ENCODE peak calls at places on chromosomes 3 and 15, in six cellular contexts. G is fibroblast of pulmonary artery, L is IMR-90, A is A673, O is heart left ventricle, S is left ventricle myocardium inferior. R is an unnamed sample.

GRCh38 chr3:136377499-136377898 is 127.4 kb downstream of the PCCB start:
- DNase-seq in G (no peak), L (no peak), A (peak; percentile 7), O (no peak), S (no peak), R (no peak)

GRCh38 chr15:36658321-36658720 is 78.9 kb downstream of the CDIN1 start:
- DNase-seq in G (no peak), L (peak; percentile 17), A (peak; percentile 22), O (no peak), S (no peak), R (no peak)

GRCh38 chr3:70608434-70608833 is 296.0 kb upstream of the MDFIC2 start:
- DNase-seq in G (no peak), L (no peak), A (no peak), O (no peak), S (no peak), R (no peak)

GRCh38 chr15:69734699-69735098 is 282.1 kb downstream of the RPLP1 start:
- DNase-seq in G (no peak), L (no peak), A (peak; percentile 70), O (no peak), S (no peak), R (no peak)

GRCh38 chr3:16181361-16181760 is 6.9 kb downstream of the GALNT15 start:
- DNase-seq in G (no peak), L (peak; percentile 62), A (no peak), O (peak; percentile 52), S (peak; percentile 50), R (no peak)

GRCh38 chr3:79236488-79236887 is 531.3 kb downstream of the ROBO1 start:
- DNase-seq in G (no peak), L (peak; percentile 32), A (no peak), O (no peak), S (no peak), R (no peak)

GRCh38 chr15:60047701-60048100 is 43.6 kb downstream of the FOXB1 start:
- DNase-seq in G (peak; percentile 31), L (no peak), A (no peak), O (no peak), S (no peak), R (no peak)

GRCh38 chr3:181040030-181040429 is 50.5 kb upstream of the DNAJC19 start:
- DNase-seq in G (no peak), L (no peak), A (no peak), O (no peak), S (no peak), R (no peak)

GRCh38 chr3:14242490-14243311 is 64.1 kb downstream of the LSM3 start:
- DNase-seq in G (no peak), L (no peak), A (no peak), O (no peak), S (no peak), R (no peak)

GRCh38 chr3:136728918-136729317 is 23.3 kb downstream of the STAG1 start:
- DNase-seq in G (peak; percentile 60), L (peak; percentile 67), A (no peak), O (no peak), S (no peak), R (peak; percentile 31)

GRCh38 chr3:72334681-72335457 is 513.4 kb downstream of the SHQ1 start:
- DNase-seq in G (no peak), L (no peak), A (peak; percentile 52), O (no peak), S (no peak), R (no peak)

GRCh38 chr15:68430471-68431036 is 1.4 kb downstream of the ITGA11 start:
- DNase-seq in G (no peak), L (no peak), A (no peak), O (no peak), S (no peak), R (no peak)

GRCh38 chr3:108662141-108662738 is 72.7 kb downstream of the DZIP3 start:
- DNase-seq in G (peak; percentile 90), L (peak; percentile 83), A (peak; percentile 84), O (no peak), S (no peak), R (peak; percentile 41)

GRCh38 chr3:23203651-23204111 is 554 bp downstream of the UBE2E2 start:
- DNase-seq in G (no peak), L (peak; percentile 5), A (peak; percentile 6), O (peak; percentile 32), S (no peak), R (no peak)

GRCh38 chr3:174874258-174874657 is 15.1 kb downstream of the NAALADL2 start:
- DNase-seq in G (no peak), L (no peak), A (no peak), O (no peak), S (no peak), R (no peak)

GRCh38 chr3:56197259-56197965 is 270.9 kb downstream of the ERC2 start:
- DNase-seq in G (peak; percentile 58), L (no peak), A (no peak), O (no peak), S (no peak), R (no peak)

GRCh38 chr15:32870240-32871033 is 152.6 kb downstream of the GREM1 start:
- DNase-seq in G (peak; percentile 92), L (peak; percentile 100), A (peak; percentile 60), O (no peak), S (no peak), R (peak; percentile 72)

GRCh38 chr3:127073931-127074820 is 91.3 kb downstream of the PLXNA1 start:
- DNase-seq in G (peak; percentile 39), L (no peak), A (no peak), O (no peak), S (no peak), R (peak; percentile 1)

GRCh38 chr15:62085740-62086139 is 19.0 kb downstream of the C2CD4A start:
- DNase-seq in G (peak; percentile 53), L (no peak), A (no peak), O (no peak), S (no peak), R (no peak)

GRCh38 chr3:99627062-99627826 is 11.2 kb upstream of the COL8A1 start:
- DNase-seq in G (no peak), L (peak; percentile 33), A (no peak), O (no peak), S (no peak), R (no peak)

GRCh38 chr3:58422756-58423324 is 10.8 kb downstream of the PDHB start:
- DNase-seq in G (peak; percentile 55), L (peak; percentile 32), A (peak; percentile 30), O (no peak), S (no peak), R (no peak)

GRCh38 chr3:69081583-69082262 is 1.6 kb upstream of the UBA3 start:
- DNase-seq in G (no peak), L (no peak), A (peak; percentile 9), O (no peak), S (no peak), R (peak; percentile 41)

GRCh38 chr3:173688216-173688842 is 290.8 kb downstream of the NLGN1 start:
- DNase-seq in G (no peak), L (peak; percentile 24), A (no peak), O (no peak), S (no peak), R (peak; percentile 28)

GRCh38 chr3:42505203-42505848 is 2.9 kb downstream of the VIPR1 start:
- DNase-seq in G (no peak), L (no peak), A (no peak), O (no peak), S (no peak), R (no peak)

GRCh38 chr15:87939838-87940457 is 316.6 kb downstream of the NTRK3 start:
- DNase-seq in G (no peak), L (no peak), A (no peak), O (peak; percentile 33), S (no peak), R (no peak)

GRCh38 chr3:151093905-151094304 is 8.4 kb downstream of the MED12L start:
- DNase-seq in G (no peak), L (no peak), A (no peak), O (no peak), S (no peak), R (no peak)

GRCh38 chr3:164845739-164846138 is 232.6 kb downstream of the SI start:
- DNase-seq in G (no peak), L (no peak), A (no peak), O (no peak), S (no peak), R (no peak)

DNA sequence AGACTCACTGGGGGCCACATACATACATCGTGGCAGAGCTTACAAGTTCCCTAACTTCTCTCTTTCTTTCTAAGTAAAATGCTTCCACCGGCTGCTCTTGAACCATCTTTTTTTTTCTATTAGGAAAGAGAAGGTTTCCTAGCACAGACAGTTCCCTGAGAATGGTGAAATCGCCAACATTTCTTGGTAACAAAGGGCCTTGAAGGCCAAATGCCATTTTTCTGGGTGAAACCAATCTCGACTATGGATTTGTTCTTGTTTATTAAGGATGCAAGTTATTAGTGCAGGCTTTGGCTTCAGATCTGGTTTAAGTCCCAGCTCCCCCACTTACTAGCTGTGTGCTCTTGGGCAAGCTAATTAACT is 3.0 kb downstream of the LMCD1 start:
- DNase-seq in G (no peak), L (no peak), A (no peak), O (no peak), S (no peak), R (no peak)
- H3K4me3 ChIP-seq in G (peak overlapping the region; percentile 59), L (no peak overlapping the region), A (no peak overlapping the region), O (peak overlapping the region; percentile 48), S (peak overlapping the region; percentile 67), R (no peak overlapping the region)

GRCh38 chr15:26868029-26868685 is 1.3 kb downstream of the GABRA5 start:
- DNase-seq in G (no peak), L (no peak), A (no peak), O (no peak), S (no peak), R (no peak)
- H3K4me3 ChIP-seq in G (no peak overlapping the region), L (no peak overlapping the region), A (no peak overlapping the region), O (peak overlapping the region; percentile 45), S (peak overlapping the region; percentile 58), R (no peak overlapping the region)

GRCh38 chr3:193826126-193826795 is 233.3 kb downstream of the OPA1 start:
- DNase-seq in G (peak; percentile 45), L (peak; percentile 34), A (no peak), O (no peak), S (no peak), R (peak; percentile 69)

GRCh38 chr3:193827831-193828230 is 234.8 kb downstream of the OPA1 start:
- DNase-seq in G (no peak), L (no peak), A (no peak), O (no peak), S (no peak), R (no peak)

GRCh38 chr3:193829781-193830180 is 236.8 kb downstream of the OPA1 start:
- DNase-seq in G (peak; percentile 7), L (peak; percentile 16), A (no peak), O (no peak), S (no peak), R (peak; percentile 81)

GRCh38 chr3:193827039-193827669 is 234.1 kb downstream of the OPA1 start:
- DNase-seq in G (no peak), L (no peak), A (peak; percentile 34), O (no peak), S (no peak), R (no peak)

GRCh38 chr3:193828477-193828876 is 235.5 kb downstream of the OPA1 start:
- DNase-seq in G (no peak), L (no peak), A (no peak), O (no peak), S (no peak), R (no peak)
- H3K4me3 ChIP-seq in G (no peak overlapping the region), L (no peak overlapping the region), A (no peak overlapping the region), O (no peak overlapping the region), S (no peak overlapping the region), R (no peak overlapping the region)

GRCh38 chr15:82808634-82809041 is 790 bp upstream of the WHAMM start:
- DNase-seq in G (no peak), L (no peak), A (no peak), O (no peak), S (no peak), R (no peak)
- H3K4me3 ChIP-seq in G (no peak overlapping the region), L (no peak overlapping the region), A (no peak overlapping the region), O (peak overlapping the region; percentile 71), S (peak overlapping the region; percentile 94), R (no peak overlapping the region)

GRCh38 chr3:47912006-47912504 is 104.2 kb downstream of the MAP4 start:
- DNase-seq in G (no peak), L (peak; percentile 52), A (no peak), O (no peak), S (no peak), R (no peak)
- H3K4me3 ChIP-seq in G (no peak overlapping the region), L (no peak overlapping the region), A (no peak overlapping the region), O (no peak overlapping the region), S (no peak overlapping the region), R (no peak overlapping the region)